ENCODE peak calls at places on chromosome 3, in five cellular contexts. D, V, R, Y and Q are unnamed samples.

GRCh38 chr3:134822065-134822464 is 27.0 kb downstream of the EPHB1 start:
- DNase-seq in D (no peak), V (no peak), R (no peak), Y (no peak), Q (no peak)

GRCh38 chr3:22013641-22014040 is 262.6 kb upstream of the ZNF385D start:
- DNase-seq in D (no peak), V (no peak), R (no peak), Y (no peak), Q (no peak)

GRCh38 chr3:171365489-171365888 is 94.7 kb downstream of the TNIK start:
- DNase-seq in D (no peak), V (no peak), R (no peak), Y (no peak), Q (no peak)

GRCh38 chr3:169232863-169233262 is 430.6 kb downstream of the MECOM start:
- DNase-seq in D (no peak), V (no peak), R (no peak), Y (no peak), Q (no peak)

GRCh38 chr3:114627760-114628159 is 333.9 kb downstream of the TIGIT start:
- DNase-seq in D (no peak), V (no peak), R (no peak), Y (no peak), Q (no peak)

GRCh38 chr3:169340055-169340454 is 323.5 kb downstream of the MECOM start:
- DNase-seq in D (no peak), V (no peak), R (no peak), Y (no peak), Q (no peak)

GRCh38 chr3:4809970-4810369 is 169.3 kb upstream of the BHLHE40 start:
- DNase-seq in D (no peak), V (no peak), R (no peak), Y (no peak), Q (no peak)

GRCh38 chr3:3798641-3799113 is 554 bp upstream of the LRRN1 start:
- DNase-seq in D (peak), V (no peak), R (peak), Y (peak), Q (peak)

GRCh38 chr3:194274424-194275085 is 76.6 kb downstream of the CPN2 start:
- DNase-seq in D (no peak), V (no peak), R (no peak), Y (peak), Q (no peak)

GRCh38 chr3:173770796-173771573 is 373.4 kb downstream of the NLGN1 start:
- DNase-seq in D (no peak), V (no peak), R (no peak), Y (no peak), Q (no peak)

GRCh38 chr3:138097192-138097829 is 18.1 kb downstream of the DZIP1L start:
- DNase-seq in D (no peak), V (no peak), R (no peak), Y (no peak), Q (peak)

GRCh38 chr3:1404270-1404669 is 311.4 kb downstream of the CNTN6 start:
- DNase-seq in D (no peak), V (no peak), R (no peak), Y (no peak), Q (no peak)

GRCh38 chr3:80060664-80061063 is 292.9 kb upstream of the ROBO1 start:
- DNase-seq in D (no peak), V (no peak), R (no peak), Y (no peak), Q (no peak)

GRCh38 chr3:106466881-106467280 is 598.1 kb upstream of the CBLB start:
- DNase-seq in D (no peak), V (no peak), R (no peak), Y (no peak), Q (no peak)

GRCh38 chr3:129276385-129276784 is 2.3 kb upstream of the HMCES start:
- DNase-seq in D (no peak), V (no peak), R (peak), Y (no peak), Q (no peak)

DNA sequence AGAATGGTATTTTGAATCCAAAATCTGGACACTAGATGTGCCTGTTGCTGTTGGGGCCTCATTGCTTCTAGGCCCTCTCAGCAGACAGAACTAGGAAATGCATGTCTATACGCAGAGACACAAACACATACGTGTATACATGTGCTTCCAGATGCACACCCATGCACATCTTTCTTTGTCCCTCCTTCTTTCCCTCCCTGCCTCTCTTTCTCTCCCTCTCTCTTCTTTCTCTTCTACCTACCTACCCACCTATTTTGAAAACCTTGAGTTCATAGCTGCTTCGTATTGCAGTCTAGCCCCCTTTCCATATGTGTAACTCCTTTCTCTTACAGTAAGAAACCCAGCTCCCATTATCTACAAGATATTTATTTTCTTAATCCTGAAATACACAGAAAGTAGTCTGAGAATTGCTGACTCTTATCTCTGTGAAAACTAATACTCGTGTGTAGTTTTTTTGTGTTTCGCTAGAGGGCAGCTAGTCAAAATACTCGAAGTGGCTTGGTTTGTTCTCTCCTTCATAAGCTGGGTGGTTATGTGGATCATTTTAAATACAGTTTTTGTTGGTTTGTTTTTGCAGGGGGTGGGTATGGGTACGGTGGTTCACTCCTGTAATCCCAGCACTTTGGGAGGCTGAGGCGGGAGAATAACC is 18.5 kb downstream of the RPL32 start:
- DNase-seq in D (no peak), V (no peak), R (no peak), Y (no peak), Q (no peak)
- TF ChIP-seq CTCF in D (no peak), V (peak), R (no peak), Y (peak), Q (peak)

DNA sequence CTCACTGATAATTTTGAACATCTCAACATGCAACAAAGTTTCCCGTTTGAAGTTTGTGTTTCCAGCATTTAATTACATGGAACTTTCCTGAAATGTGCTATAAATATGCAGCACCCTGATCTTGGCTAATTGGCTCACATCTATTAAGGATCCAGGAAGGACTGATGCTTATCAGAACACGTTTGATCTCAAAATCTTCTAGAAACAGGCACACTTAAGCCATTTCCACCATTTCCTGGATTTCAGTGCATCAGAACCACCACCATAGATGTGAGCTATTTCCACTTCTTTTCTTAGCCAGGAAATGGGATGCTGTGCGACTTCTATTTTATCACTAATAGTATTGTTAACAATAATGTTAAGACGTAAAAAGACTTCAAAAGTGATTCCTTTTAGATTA is 228.9 kb downstream of the FEZF2 start:
- DNase-seq in D (no peak), V (no peak), R (no peak), Y (no peak), Q (no peak)
- TF ChIP-seq CTCF in D (no peak), V (no peak), R (no peak), Y (no peak), Q (no peak)

DNA sequence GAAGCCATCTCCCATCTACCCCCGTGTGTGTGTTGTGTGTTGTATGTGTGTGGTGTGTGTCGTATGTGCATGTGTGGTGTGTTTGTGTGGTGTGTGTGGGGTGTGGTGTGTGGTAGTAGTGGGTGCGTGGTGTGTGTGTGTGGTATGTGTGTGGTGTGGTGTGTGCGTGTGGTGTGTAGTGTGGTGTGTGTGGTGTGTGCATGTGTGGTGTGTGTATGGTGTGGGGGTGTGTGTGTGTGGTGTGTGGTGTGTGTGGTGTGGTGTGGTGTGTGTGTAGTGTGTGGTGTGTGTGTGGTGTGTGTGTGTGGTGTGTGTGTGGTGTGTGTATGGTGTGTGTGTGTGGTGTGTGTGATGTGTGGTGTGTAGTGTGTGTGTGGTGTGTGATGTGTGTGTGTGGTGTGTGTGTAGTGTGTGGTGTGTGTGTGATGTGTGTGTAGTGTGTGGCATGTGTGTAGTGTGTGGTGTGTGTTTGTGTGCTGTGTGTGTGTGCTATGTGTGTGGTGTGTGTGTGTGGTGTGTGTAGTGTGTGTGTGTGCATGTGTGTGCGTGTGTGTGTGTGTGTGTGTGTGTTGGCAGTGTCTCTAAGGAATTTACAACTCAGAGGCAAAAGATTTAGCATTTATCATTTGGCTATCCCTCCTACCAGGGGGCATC is 156.3 kb upstream of the TMEM108 start:
- DNase-seq in D (no peak), V (no peak), R (no peak), Y (no peak), Q (no peak)
- TF ChIP-seq CTCF in D (no peak), V (no peak), R (no peak), Y (no peak), Q (no peak)

GRCh38 chr3:50885491-50885890 is 210.8 kb downstream of the DOCK3 start:
- DNase-seq in D (no peak), V (no peak), R (no peak), Y (no peak), Q (no peak)
- TF ChIP-seq CTCF in D (no peak), V (peak), R (no peak), Y (no peak), Q (peak)

GRCh38 chr3:113534365-113534764 is 2.0 kb downstream of the SIDT1 start:
- DNase-seq in D (no peak), V (no peak), R (no peak), Y (no peak), Q (no peak)

GRCh38 chr3:113535898-113536297 is 3.5 kb downstream of the SIDT1 start:
- DNase-seq in D (no peak), V (no peak), R (no peak), Y (no peak), Q (no peak)

GRCh38 chr3:113532698-113533533 is 561 bp downstream of the SIDT1 start:
- DNase-seq in D (no peak), V (peak), R (peak), Y (no peak), Q (peak)

GRCh38 chr3:113533534-113533892 is 1.2 kb downstream of the SIDT1 start:
- DNase-seq in D (no peak), V (no peak), R (peak), Y (no peak), Q (no peak)

DNA sequence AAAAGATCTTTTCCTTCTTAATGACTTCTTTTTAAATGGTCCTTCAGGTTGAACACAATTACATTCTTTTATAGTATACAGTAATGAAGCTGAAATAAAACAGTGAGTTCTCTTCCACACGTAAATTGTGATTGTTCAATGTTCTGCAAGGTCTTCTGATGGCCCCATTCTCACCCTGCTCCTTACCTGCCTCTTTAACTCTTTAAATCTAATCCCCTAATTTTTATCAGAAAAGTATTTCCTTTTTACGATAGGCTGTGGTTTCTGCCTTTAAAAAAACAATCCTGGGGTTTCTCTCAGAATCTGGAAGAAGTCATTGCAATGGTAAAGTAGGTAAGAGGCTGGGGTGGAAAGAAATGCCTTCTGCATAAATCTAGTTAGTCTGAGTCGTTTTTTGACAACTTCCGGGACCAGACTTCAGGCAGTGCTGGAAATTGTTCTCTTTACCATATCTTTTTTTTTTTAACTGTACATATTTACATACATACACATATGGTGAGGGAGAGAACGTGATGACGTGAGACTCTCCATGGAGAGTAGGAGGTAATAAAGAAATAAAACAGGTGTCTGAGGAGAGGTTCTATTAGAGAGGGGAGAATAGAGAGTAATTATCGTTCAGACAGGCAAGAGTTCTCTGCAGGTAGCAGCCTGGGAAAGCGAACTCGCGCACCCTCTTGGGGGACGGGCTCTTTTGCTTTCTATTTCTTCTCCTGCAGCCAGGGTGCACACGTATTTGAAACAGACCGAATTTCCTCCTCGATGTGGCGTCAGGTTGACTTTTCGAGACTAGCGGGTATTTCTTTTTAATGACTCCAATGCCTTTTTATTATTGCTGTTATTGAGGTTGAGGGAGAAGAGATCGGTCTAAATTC is at the start of gene SIDT1:
- DNase-seq in D (no peak), V (no peak), R (peak), Y (no peak), Q (peak)
- TF ChIP-seq CTCF in D (no peak), V (peak), R (no peak), Y (no peak), Q (no peak)

GRCh38 chr3:41198950-41199865 is at the start of gene CTNNB1:
- DNase-seq in D (peak), V (peak), R (peak), Y (peak), Q (peak)
- TF ChIP-seq CTCF in D (no peak), V (peak), R (no peak), Y (no peak), Q (no peak)

GRCh38 chr3:145767909-145768308 is 393.1 kb downstream of the PLOD2 start:
- DNase-seq in D (no peak), V (no peak), R (no peak), Y (no peak), Q (no peak)
- TF ChIP-seq CTCF in D (no peak), V (peak), R (no peak), Y (peak), Q (peak)

DNA sequence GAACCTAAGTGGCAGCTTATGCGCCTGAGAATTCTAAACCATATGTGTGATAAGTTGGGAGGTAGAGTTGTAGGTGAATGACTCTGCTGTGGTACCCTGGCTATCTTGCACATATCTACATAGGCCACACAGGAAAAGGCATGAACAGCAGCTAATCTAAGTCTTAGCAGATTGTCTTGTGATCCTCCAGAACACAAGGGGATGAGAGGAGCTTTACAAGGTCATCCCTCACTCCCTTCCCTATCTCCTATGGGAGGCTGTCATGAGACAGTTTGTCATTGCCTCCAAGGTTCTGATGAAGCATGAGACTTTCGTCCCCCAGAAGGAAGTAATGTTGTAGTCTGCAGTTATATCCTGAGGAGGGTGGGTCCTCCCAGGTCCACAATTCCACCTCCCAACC is 3.7 kb upstream of the ZNF662 start:
- DNase-seq in D (no peak), V (no peak), R (no peak), Y (no peak), Q (no peak)
- TF ChIP-seq CTCF in D (no peak), V (no peak), R (no peak), Y (no peak), Q (no peak)